ENCODE peak calls at places on chromosomes 2 and 18, in eight cellular contexts. H is NB4; F is NCI-H748 treated with DMSO at 0.1 percent for 48 hours; A is fibroblast of villous mesenchyme; P is stimulated activated CD4-positive, alpha-beta T cell treated with anti-CD3 and anti-CD28 coated beads, Interleukin-2, amount 100 ng/mL, for 48 hours; R is Ammon's horn; D is GM12865; V is NCI-H2081. S is an unnamed sample.

GRCh38 chr18:43303376-43303775 is 26.1 kb upstream of the SYT4 start:
- DNase-seq in H (no peak), V (no peak), P (no peak), A (no peak), F (no peak), D (no peak), R (no peak), S (no peak)

GRCh38 chr2:217106650-217107014 is 246.8 kb upstream of the TNP1 start:
- DNase-seq in D (no peak), P (no peak), F (no peak), R (no peak), V (no peak), H (no peak), A (peak), S (no peak)

GRCh38 chr18:53004798-53005197 is 664.8 kb downstream of the DCC start:
- DNase-seq in H (no peak), F (no peak), P (no peak), A (no peak), V (no peak), R (no peak), D (peak), S (no peak)

GRCh38 chr18:39199231-39199855 is 1633.7 kb upstream of the CELF4 start:
- DNase-seq in R (no peak), A (no peak), D (no peak), P (no peak), H (no peak), V (no peak), F (no peak), S (no peak)

GRCh38 chr2:185360776-185361175 is 377.8 kb upstream of the FSIP2 start:
- DNase-seq in H (no peak), F (no peak), V (no peak), P (no peak), D (no peak), R (no peak), A (no peak), S (no peak)

GRCh38 chr2:197184959-197185586 is 125.5 kb downstream of the ANKRD44 start:
- DNase-seq in H (peak), P (no peak), R (no peak), D (no peak), V (no peak), F (no peak), A (no peak), S (peak)

GRCh38 chr2:152562208-152562884 is 154.9 kb downstream of the PRPF40A start:
- DNase-seq in V (no peak), D (no peak), H (no peak), A (no peak), R (no peak), P (no peak), F (no peak), S (no peak)

GRCh38 chr2:240561325-240561971 is 1.3 kb downstream of the DUSP28 start:
- DNase-seq in D (peak), F (no peak), H (peak), P (no peak), V (no peak), R (no peak), A (peak), S (peak)

GRCh38 chr2:64654993-64655666 is 1.4 kb upstream of the SERTAD2 start:
- DNase-seq in V (peak), D (peak), P (no peak), F (no peak), A (no peak), H (peak), R (no peak), S (no peak)

GRCh38 chr2:72813841-72814240 is 12.0 kb downstream of the EXOC6B start:
- DNase-seq in F (no peak), D (no peak), V (no peak), P (no peak), A (peak), R (peak), H (no peak), S (no peak)

GRCh38 chr2:25129901-25130520 is 38.4 kb downstream of the POMC start:
- DNase-seq in D (no peak), R (peak), H (peak), A (no peak), F (no peak), V (no peak), P (no peak), S (no peak)

GRCh38 chr2:241498115-241499070 is 10.0 kb downstream of the STK25 start:
- DNase-seq in P (no peak), V (no peak), R (no peak), H (no peak), F (no peak), D (no peak), A (no peak), S (no peak)

GRCh38 chr18:31424383-31424988 is 23.1 kb upstream of the DSG3 start:
- DNase-seq in F (no peak), P (no peak), R (no peak), H (peak), A (peak), D (peak), V (peak), S (no peak)

GRCh38 chr18:8814206-8814605 is 108.8 kb downstream of the MTCL1 start:
- DNase-seq in P (no peak), H (no peak), V (no peak), R (no peak), F (no peak), A (peak), D (no peak), S (no peak)

GRCh38 chr2:68365087-68365486 is at the start of gene PLEK:
- DNase-seq in H (peak), P (no peak), F (no peak), R (peak), D (peak), A (peak), V (no peak), S (peak)

GRCh38 chr2:40487592-40487991 is 35.7 kb upstream of the SLC8A1 start:
- DNase-seq in P (no peak), V (no peak), H (peak), D (no peak), F (no peak), R (peak), A (no peak), S (no peak)

GRCh38 chr2:88016948-88017779 is 817 bp upstream of the RNU2-63P start:
- DNase-seq in P (no peak), R (no peak), A (no peak), F (peak), D (peak), H (peak), V (peak), S (peak)

GRCh38 chr2:80930777-80931176 is 626.2 kb upstream of the LRRTM1 start:
- DNase-seq in V (no peak), H (no peak), A (no peak), D (no peak), R (no peak), P (no peak), F (no peak), S (no peak)